ENCODE peak calls at places on chromosomes 16 and 17, in seven cellular contexts. T is A549, O is HS-5, D is T-helper 2 cell, I is midbrain, A is epithelial cell of prostate, F is cardiac septum. B is an unnamed sample.

GRCh38 chr16:66979011-66979717 is 9.2 kb upstream of the CES4A start:
- DNase-seq in T (no peak), F (no peak), O (no peak), D (no peak), I (no peak), A (no peak), B (peak; percentile 88)

GRCh38 chr16:85947511-85948509 is 48.8 kb downstream of the IRF8 start:
- DNase-seq in F (no peak), T (no peak), I (no peak), D (peak; percentile 39), A (no peak), O (no peak), B (no peak)

GRCh38 chr17:751269-752001 is 629 bp downstream of the GEMIN4 start:
- DNase-seq in A (no peak), I (no peak), F (no peak), T (peak; percentile 62), D (peak; percentile 78), O (no peak), B (peak; percentile 82)

GRCh38 chr17:55420067-55420775 is 1.4 kb downstream of the MMD start:
- DNase-seq in T (no peak), A (no peak), D (peak; percentile 84), F (no peak), I (peak; percentile 9), O (no peak), B (no peak)

GRCh38 chr17:17420035-17420434 is 56.8 kb upstream of the MED9 start:
- DNase-seq in O (no peak), A (no peak), F (no peak), D (no peak), T (no peak), I (no peak), B (no peak)

GRCh38 chr17:38749222-38750043 is 1.3 kb upstream of the PCGF2 start:
- DNase-seq in F (peak; percentile 96), A (no peak), T (peak; percentile 92), D (no peak), O (peak; percentile 36), I (no peak), B (peak; percentile 96)

GRCh38 chr17:78933959-78934568 is 8.9 kb upstream of the TIMP2 start:
- DNase-seq in I (peak; percentile 82), T (peak; percentile 94), O (peak; percentile 91), D (peak; percentile 22), F (peak; percentile 94), A (peak; percentile 87), B (peak; percentile 99)

GRCh38 chr17:43790311-43790940 is 10.2 kb downstream of the CFAP97D1 start:
- DNase-seq in T (no peak), F (no peak), D (no peak), I (no peak), O (no peak), A (peak; percentile 39), B (no peak)

GRCh38 chr17:56359518-56359917 is 206.2 kb downstream of the ANKFN1 start:
- DNase-seq in D (no peak), A (peak; percentile 22), F (no peak), O (no peak), T (no peak), I (no peak), B (no peak)

GRCh38 chr16:2267913-2268666 is at the start of gene RNPS1:
- DNase-seq in O (peak; percentile 84), A (peak; percentile 83), I (peak; percentile 96), T (peak; percentile 97), D (peak; percentile 97), F (peak; percentile 96), B (peak; percentile 99)

GRCh38 chr16:6642271-6642670 is 690.4 kb upstream of the RBFOX1 start:
- DNase-seq in I (no peak), F (no peak), T (no peak), A (no peak), O (no peak), D (no peak), B (no peak)

GRCh38 chr16:11224096-11224893 is 31.7 kb downstream of the SOCS1 start:
- DNase-seq in I (peak; percentile 1), F (peak; percentile 78), O (no peak), D (peak; percentile 86), A (no peak), T (no peak), B (peak; percentile 93)

GRCh38 chr16:66524601-66525164 is 25.2 kb downstream of the TK2 start:
- DNase-seq in D (peak; percentile 67), I (peak; percentile 38), A (no peak), F (peak; percentile 87), T (no peak), O (no peak), B (no peak)

GRCh38 chr17:28738680-28739384 is 5.0 kb upstream of the TRAF4 start:
- DNase-seq in A (no peak), O (no peak), I (no peak), D (no peak), F (no peak), T (no peak), B (no peak)

GRCh38 chr16:84268661-84269060 is 26.0 kb upstream of the WFDC1 start:
- DNase-seq in A (no peak), F (no peak), O (no peak), T (no peak), D (no peak), I (no peak), B (no peak)

GRCh38 chr17:42422412-42422957 is 571 bp downstream of the CAVIN1 start:
- DNase-seq in F (no peak), I (no peak), D (peak; percentile 33), A (no peak), O (no peak), T (peak; percentile 59), B (no peak)

B was measured in posterior vena cava.